ENCODE peak calls at places on chromosome 15, in seven cellular contexts. One of them, this sample, is unnamed. For H3K27me3, the result is how much of the 10 kb centered on the place peaks cover.

GRCh38 chr15:25525741-25526140 is 86.9 kb upstream of the UBE3A start:
- DNase-seq in Peyer's patch: no peak
- DNase-seq in heart left ventricle: no peak
- DNase-seq in adrenal gland: no peak
- DNase-seq in left ventricle myocardium inferior: no peak
- DNase-seq in psoas muscle: no peak
- DNase-seq in neuronal stem cell: no peak
- DNase-seq in this sample: no peak

GRCh38 chr15:93189562-93189961 is 100.6 kb upstream of the RGMA start:
- DNase-seq in Peyer's patch: peak
- DNase-seq in adrenal gland: no peak
- DNase-seq in left ventricle myocardium inferior: no peak
- DNase-seq in psoas muscle: no peak
- DNase-seq in neuronal stem cell: no peak
- DNase-seq in heart left ventricle: no peak
- DNase-seq in this sample: no peak

GRCh38 chr15:40441736-40442531 is 1.2 kb downstream of the BAHD1 start:
- DNase-seq in Peyer's patch: no peak
- DNase-seq in left ventricle myocardium inferior: no peak
- DNase-seq in heart left ventricle: no peak
- DNase-seq in adrenal gland: peak
- DNase-seq in neuronal stem cell: no peak
- DNase-seq in psoas muscle: peak
- DNase-seq in this sample: no peak

GRCh38 chr15:52735231-52736089 is 54.7 kb downstream of the ONECUT1 start:
- DNase-seq in adrenal gland: peak
- DNase-seq in psoas muscle: no peak
- DNase-seq in heart left ventricle: no peak
- DNase-seq in neuronal stem cell: peak
- DNase-seq in left ventricle myocardium inferior: no peak
- DNase-seq in Peyer's patch: peak
- DNase-seq in this sample: no peak

GRCh38 chr15:70066422-70066821 is 31.3 kb downstream of the TLE3 start:
- DNase-seq in heart left ventricle: no peak
- DNase-seq in neuronal stem cell: no peak
- DNase-seq in Peyer's patch: no peak
- DNase-seq in psoas muscle: no peak
- DNase-seq in left ventricle myocardium inferior: no peak
- DNase-seq in adrenal gland: no peak
- DNase-seq in this sample: no peak

GRCh38 chr15:88028024-88028423 is 228.5 kb downstream of the NTRK3 start:
- DNase-seq in heart left ventricle: no peak
- DNase-seq in Peyer's patch: no peak
- DNase-seq in adrenal gland: no peak
- DNase-seq in neuronal stem cell: no peak
- DNase-seq in psoas muscle: no peak
- DNase-seq in left ventricle myocardium inferior: no peak
- DNase-seq in this sample: peak

GRCh38 chr15:44009056-44009455 is 182.3 kb downstream of the WDR76 start:
- DNase-seq in psoas muscle: no peak
- DNase-seq in left ventricle myocardium inferior: no peak
- DNase-seq in Peyer's patch: no peak
- DNase-seq in neuronal stem cell: no peak
- DNase-seq in adrenal gland: no peak
- DNase-seq in heart left ventricle: no peak
- DNase-seq in this sample: no peak

GRCh38 chr15:66751579-66751978 is 49.5 kb downstream of the SMAD6 start:
- DNase-seq in neuronal stem cell: no peak
- DNase-seq in Peyer's patch: no peak
- DNase-seq in psoas muscle: no peak
- DNase-seq in adrenal gland: peak
- DNase-seq in heart left ventricle: peak
- DNase-seq in left ventricle myocardium inferior: no peak
- DNase-seq in this sample: peak

GRCh38 chr15:57559875-57560274 is 31.8 kb upstream of the MYZAP start:
- DNase-seq in heart left ventricle: peak
- DNase-seq in neuronal stem cell: peak
- DNase-seq in left ventricle myocardium inferior: peak
- DNase-seq in adrenal gland: peak
- DNase-seq in Peyer's patch: peak
- DNase-seq in psoas muscle: peak
- DNase-seq in this sample: peak

GRCh38 chr15:72207576-72208085 is 10.0 kb upstream of the GRAMD2A start:
- DNase-seq in heart left ventricle: no peak
- DNase-seq in psoas muscle: no peak
- DNase-seq in neuronal stem cell: no peak
- DNase-seq in left ventricle myocardium inferior: no peak
- DNase-seq in Peyer's patch: no peak
- DNase-seq in adrenal gland: no peak
- DNase-seq in this sample: no peak

GRCh38 chr15:61374848-61375247 is 145.7 kb upstream of the RORA start:
- DNase-seq in left ventricle myocardium inferior: no peak
- DNase-seq in Peyer's patch: no peak
- DNase-seq in adrenal gland: no peak
- DNase-seq in neuronal stem cell: no peak
- DNase-seq in heart left ventricle: no peak
- DNase-seq in psoas muscle: no peak
- DNase-seq in this sample: no peak

GRCh38 chr15:67121725-67122600 is 56.6 kb downstream of the SMAD3 start:
- DNase-seq in psoas muscle: no peak
- DNase-seq in left ventricle myocardium inferior: no peak
- DNase-seq in neuronal stem cell: no peak
- DNase-seq in adrenal gland: no peak
- DNase-seq in heart left ventricle: no peak
- DNase-seq in Peyer's patch: no peak
- DNase-seq in this sample: no peak

GRCh38 chr15:87703238-87704111 is 553.1 kb downstream of the NTRK3 start:
- DNase-seq in neuronal stem cell: no peak
- DNase-seq in adrenal gland: no peak
- DNase-seq in left ventricle myocardium inferior: no peak
- DNase-seq in psoas muscle: no peak
- DNase-seq in Peyer's patch: no peak
- DNase-seq in heart left ventricle: no peak
- DNase-seq in this sample: no peak

GRCh38 chr15:45630958-45631691 is 3.7 kb upstream of the SQOR start:
- DNase-seq in heart left ventricle: peak
- DNase-seq in neuronal stem cell: no peak
- DNase-seq in psoas muscle: no peak
- DNase-seq in adrenal gland: peak
- DNase-seq in Peyer's patch: peak
- DNase-seq in left ventricle myocardium inferior: no peak
- DNase-seq in this sample: no peak

GRCh38 chr15:31271706-31272557 is 54.7 kb upstream of the KLF13 start:
- DNase-seq in left ventricle myocardium inferior: no peak
- DNase-seq in neuronal stem cell: no peak
- DNase-seq in Peyer's patch: peak
- DNase-seq in heart left ventricle: no peak
- DNase-seq in psoas muscle: peak
- DNase-seq in adrenal gland: peak
- DNase-seq in this sample: no peak

DNA sequence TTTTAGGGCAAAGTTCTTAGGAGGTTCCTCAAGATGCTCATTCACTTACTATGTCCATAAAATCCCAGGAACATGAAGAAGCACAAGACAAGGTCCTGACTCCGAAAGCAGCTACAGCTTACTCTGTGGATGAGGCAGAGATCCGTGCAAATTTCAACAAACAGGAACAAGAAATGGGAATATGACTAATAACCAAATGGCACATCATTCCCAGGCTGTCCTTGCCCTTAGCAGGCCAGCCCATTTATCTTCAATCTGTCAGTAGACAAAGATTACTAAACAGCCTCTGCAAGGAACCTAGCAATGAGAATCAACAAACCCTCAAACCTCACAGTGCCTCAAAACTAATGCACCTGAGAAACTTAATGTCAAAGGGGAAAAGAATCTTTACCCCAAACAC is 5.0 kb downstream of the TNFAIP8L3 start:
- DNase-seq in Peyer's patch: no peak
- DNase-seq in left ventricle myocardium inferior: no peak
- DNase-seq in adrenal gland: peak
- DNase-seq in psoas muscle: no peak
- DNase-seq in heart left ventricle: no peak
- DNase-seq in neuronal stem cell: no peak
- DNase-seq in this sample: no peak
- H3K27me3 ChIP-seq in Peyer's patch: under half
- H3K27me3 ChIP-seq in left ventricle myocardium inferior: under half
- H3K27me3 ChIP-seq in adrenal gland: under half
- H3K27me3 ChIP-seq in psoas muscle: under half
- H3K27me3 ChIP-seq in heart left ventricle: under half
- H3K27me3 ChIP-seq in neuronal stem cell: under half
- H3K27me3 ChIP-seq in this sample: under half

GRCh38 chr15:68512578-68512977 is 66.2 kb upstream of the CORO2B start:
- DNase-seq in Peyer's patch: no peak
- DNase-seq in neuronal stem cell: no peak
- DNase-seq in heart left ventricle: no peak
- DNase-seq in psoas muscle: no peak
- DNase-seq in adrenal gland: no peak
- DNase-seq in left ventricle myocardium inferior: no peak
- DNase-seq in this sample: no peak

GRCh38 chr15:68515371-68516095 is 63.3 kb upstream of the CORO2B start:
- DNase-seq in adrenal gland: no peak
- DNase-seq in left ventricle myocardium inferior: no peak
- DNase-seq in heart left ventricle: no peak
- DNase-seq in Peyer's patch: no peak
- DNase-seq in psoas muscle: no peak
- DNase-seq in neuronal stem cell: no peak
- DNase-seq in this sample: no peak

GRCh38 chr15:68518046-68518445 is 60.7 kb upstream of the CORO2B start:
- DNase-seq in adrenal gland: no peak
- DNase-seq in heart left ventricle: no peak
- DNase-seq in Peyer's patch: no peak
- DNase-seq in psoas muscle: no peak
- DNase-seq in neuronal stem cell: no peak
- DNase-seq in left ventricle myocardium inferior: no peak
- DNase-seq in this sample: no peak

GRCh38 chr15:68518785-68519430 is 59.9 kb upstream of the CORO2B start:
- DNase-seq in adrenal gland: no peak
- DNase-seq in psoas muscle: no peak
- DNase-seq in heart left ventricle: no peak
- DNase-seq in neuronal stem cell: no peak
- DNase-seq in Peyer's patch: no peak
- DNase-seq in left ventricle myocardium inferior: no peak
- DNase-seq in this sample: no peak

GRCh38 chr15:68517285-68517711 is 61.5 kb upstream of the CORO2B start:
- DNase-seq in Peyer's patch: no peak
- DNase-seq in neuronal stem cell: peak
- DNase-seq in psoas muscle: no peak
- DNase-seq in adrenal gland: no peak
- DNase-seq in heart left ventricle: peak
- DNase-seq in left ventricle myocardium inferior: peak
- DNase-seq in this sample: peak
- H3K27me3 ChIP-seq in Peyer's patch: under half
- H3K27me3 ChIP-seq in neuronal stem cell: under half
- H3K27me3 ChIP-seq in psoas muscle: under half
- H3K27me3 ChIP-seq in adrenal gland: under half
- H3K27me3 ChIP-seq in heart left ventricle: under half
- H3K27me3 ChIP-seq in left ventricle myocardium inferior: under half
- H3K27me3 ChIP-seq in this sample: under half

GRCh38 chr15:29568840-29569532 is 253.3 kb downstream of the TJP1 start:
- DNase-seq in Peyer's patch: peak
- DNase-seq in adrenal gland: no peak
- DNase-seq in left ventricle myocardium inferior: no peak
- DNase-seq in heart left ventricle: peak
- DNase-seq in psoas muscle: no peak
- DNase-seq in neuronal stem cell: no peak
- DNase-seq in this sample: no peak
- H3K27me3 ChIP-seq in Peyer's patch: under half
- H3K27me3 ChIP-seq in adrenal gland: under half
- H3K27me3 ChIP-seq in left ventricle myocardium inferior: half or more
- H3K27me3 ChIP-seq in heart left ventricle: under half
- H3K27me3 ChIP-seq in psoas muscle: under half
- H3K27me3 ChIP-seq in neuronal stem cell: under half
- H3K27me3 ChIP-seq in this sample: under half

GRCh38 chr15:36877796-36878744 is 222.3 kb downstream of the MEIS2 start:
- DNase-seq in heart left ventricle: peak
- DNase-seq in adrenal gland: no peak
- DNase-seq in psoas muscle: peak
- DNase-seq in Peyer's patch: no peak
- DNase-seq in neuronal stem cell: peak
- DNase-seq in left ventricle myocardium inferior: no peak
- DNase-seq in this sample: peak
- H3K27me3 ChIP-seq in heart left ventricle: under half
- H3K27me3 ChIP-seq in adrenal gland: under half
- H3K27me3 ChIP-seq in psoas muscle: under half
- H3K27me3 ChIP-seq in Peyer's patch: under half
- H3K27me3 ChIP-seq in neuronal stem cell: half or more
- H3K27me3 ChIP-seq in left ventricle myocardium inferior: under half
- H3K27me3 ChIP-seq in this sample: under half

DNA sequence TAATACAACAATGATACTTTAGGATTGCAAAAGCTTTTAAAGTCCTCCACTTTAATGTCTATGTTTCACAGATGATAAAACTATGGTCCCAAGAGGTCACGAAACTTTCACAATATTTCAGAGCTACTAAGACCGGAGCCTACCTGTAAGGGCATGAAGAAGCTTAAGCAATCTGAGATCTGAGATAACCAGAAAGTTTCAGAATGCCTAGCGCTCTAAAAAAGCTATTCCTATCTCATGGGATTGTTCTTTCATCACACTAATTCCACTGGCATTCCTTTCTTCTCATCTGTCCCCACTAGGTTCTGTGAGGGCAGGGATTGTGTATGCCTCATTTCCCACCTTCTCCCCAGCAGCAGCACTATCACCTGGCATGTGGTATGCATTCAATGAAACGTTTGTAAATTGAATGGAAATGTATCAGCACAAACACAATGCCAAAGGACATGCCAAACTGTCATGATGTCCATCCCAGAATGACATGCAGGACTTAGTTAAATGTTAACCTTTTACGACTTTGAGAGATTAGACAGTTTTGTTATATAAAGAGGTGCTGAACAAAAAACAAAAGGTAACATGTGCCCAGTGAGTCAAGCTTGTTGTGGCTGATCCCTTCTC is 104.7 kb upstream of the NR2F2 start:
- DNase-seq in heart left ventricle: no peak
- DNase-seq in neuronal stem cell: no peak
- DNase-seq in Peyer's patch: no peak
- DNase-seq in adrenal gland: no peak
- DNase-seq in psoas muscle: no peak
- DNase-seq in left ventricle myocardium inferior: no peak
- DNase-seq in this sample: no peak
- H3K27me3 ChIP-seq in heart left ventricle: under half
- H3K27me3 ChIP-seq in neuronal stem cell: under half
- H3K27me3 ChIP-seq in Peyer's patch: under half
- H3K27me3 ChIP-seq in adrenal gland: under half
- H3K27me3 ChIP-seq in psoas muscle: under half
- H3K27me3 ChIP-seq in left ventricle myocardium inferior: under half
- H3K27me3 ChIP-seq in this sample: under half

GRCh38 chr15:90478981-90479481 is 50.7 kb upstream of the CRTC3 start:
- DNase-seq in heart left ventricle: no peak
- DNase-seq in neuronal stem cell: no peak
- DNase-seq in Peyer's patch: peak
- DNase-seq in adrenal gland: peak
- DNase-seq in left ventricle myocardium inferior: no peak
- DNase-seq in psoas muscle: no peak
- DNase-seq in this sample: no peak
- H3K27me3 ChIP-seq in heart left ventricle: under half
- H3K27me3 ChIP-seq in neuronal stem cell: under half
- H3K27me3 ChIP-seq in Peyer's patch: under half
- H3K27me3 ChIP-seq in adrenal gland: under half
- H3K27me3 ChIP-seq in left ventricle myocardium inferior: under half
- H3K27me3 ChIP-seq in psoas muscle: under half
- H3K27me3 ChIP-seq in this sample: under half

This sample was measured in aorta.